ENCODE peak calls at places on chromosomes 6 and 20, in six cellular contexts. E, Y, P, G, W and S are unnamed samples.

GRCh38 chr6:53546256-53546655 is 1.4 kb upstream of the GCLC start:
- DNase-seq in P (peak; percentile 46), Y (no peak), E (no peak), G (no peak), W (no peak), S (no peak)

GRCh38 chr6:170253226-170253909 is 37.5 kb downstream of the DLL1 start:
- DNase-seq in Y (no peak), P (no peak), G (no peak), E (no peak), W (no peak), S (no peak)

GRCh38 chr20:46712056-46712636 is 2.7 kb downstream of the SLC2A10 start:
- DNase-seq in E (no peak), W (no peak), Y (no peak), G (no peak), P (no peak), S (no peak)

GRCh38 chr20:58982406-58983114 is 1.5 kb downstream of the NELFCD start:
- DNase-seq in W (no peak), G (no peak), P (no peak), E (no peak), Y (no peak), S (no peak)

GRCh38 chr6:77536701-77537100 is 73.4 kb upstream of the HTR1B start:
- DNase-seq in G (no peak), E (no peak), W (no peak), Y (no peak), P (no peak), S (no peak)

GRCh38 chr6:45835725-45836437 is 179.8 kb downstream of the CLIC5 start:
- DNase-seq in E (no peak), P (no peak), Y (no peak), G (no peak), W (no peak), S (no peak)

GRCh38 chr6:44966449-44967091 is 361.6 kb upstream of the RUNX2 start:
- DNase-seq in P (peak; percentile 69), E (no peak), Y (peak; percentile 81), W (no peak), G (no peak), S (no peak)

GRCh38 chr6:21098744-21099143 is 494.8 kb upstream of the SOX4 start:
- DNase-seq in G (no peak), P (no peak), Y (no peak), W (no peak), E (no peak), S (no peak)

GRCh38 chr20:54559890-54560289 is 84.5 kb downstream of the DOK5 start:
- DNase-seq in E (no peak), P (no peak), Y (no peak), G (no peak), W (no peak), S (no peak)

GRCh38 chr6:7315684-7316366 is 2.8 kb upstream of the SSR1 start:
- DNase-seq in W (no peak), P (no peak), G (no peak), Y (no peak), E (no peak), S (no peak)

GRCh38 chr20:13249118-13249859 is 28.2 kb downstream of the ISM1 start:
- DNase-seq in Y (no peak), W (no peak), E (no peak), P (no peak), G (no peak), S (no peak)

GRCh38 chr6:4125933-4126864 is 9.2 kb downstream of the ECI2 start:
- DNase-seq in P (peak; percentile 81), Y (peak; percentile 89), W (no peak), G (no peak), E (no peak), S (no peak)

GRCh38 chr6:28001751-28002150 is 44.7 kb downstream of the OR2B6 start:
- DNase-seq in W (no peak), Y (no peak), G (no peak), P (no peak), E (no peak), S (no peak)

GRCh38 chr20:45111799-45112471 is 3.0 kb downstream of the WFDC5 start:
- DNase-seq in Y (no peak), P (no peak), E (no peak), W (no peak), G (peak; percentile 42), S (no peak)
- TF ChIP-seq CTCF in Y (peak; percentile 53), P (peak; percentile 44), E (peak; percentile 30), W (peak; percentile 61), G (peak; percentile 59), S (no peak)

GRCh38 chr6:73797861-73798260 is 101.9 kb downstream of the CD109 start:
- DNase-seq in E (no peak), P (no peak), W (no peak), Y (no peak), G (no peak), S (no peak)

GRCh38 chr6:73800997-73801396 is 105.0 kb downstream of the CD109 start:
- DNase-seq in Y (peak; percentile 43), E (peak; percentile 7), P (no peak), W (no peak), G (no peak), S (no peak)

GRCh38 chr6:73801652-73802268 is 105.8 kb downstream of the CD109 start:
- DNase-seq in E (no peak), P (no peak), W (no peak), Y (no peak), G (no peak), S (no peak)

GRCh38 chr6:73796881-73797280 is 100.9 kb downstream of the CD109 start:
- DNase-seq in E (no peak), W (no peak), G (no peak), P (no peak), Y (no peak), S (no peak)

DNA sequence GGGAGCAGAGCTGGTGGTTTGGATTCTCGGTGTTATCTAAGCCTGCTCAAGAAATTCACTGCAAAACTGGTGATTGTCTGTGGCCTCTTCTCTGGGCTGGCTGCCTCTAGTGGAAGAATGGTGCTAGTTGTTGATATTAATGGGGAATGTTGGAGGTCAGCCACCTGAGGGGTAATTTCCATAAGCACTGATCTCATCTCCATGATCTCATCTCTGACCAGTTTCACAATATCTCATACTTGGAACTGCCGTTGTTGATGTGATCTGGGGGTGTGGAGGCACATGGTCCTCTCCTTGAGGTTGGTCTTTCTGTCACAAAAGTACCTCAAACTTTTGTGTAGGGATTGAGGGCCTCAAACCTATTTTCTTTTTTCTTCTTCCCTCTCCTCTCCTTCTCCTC is 102.6 kb downstream of the CD109 start:
- DNase-seq in W (no peak), G (peak; percentile 57), E (no peak), Y (peak; percentile 87), P (peak; percentile 88), S (peak; percentile 57)
- TF ChIP-seq CTCF in W (peak; percentile 16), G (peak; percentile 27), E (no peak), Y (peak; percentile 48), P (peak; percentile 66), S (peak; percentile 16)

GRCh38 chr6:109237986-109238329 is 142.7 kb downstream of the CEP57L1 start:
- DNase-seq in P (no peak), W (no peak), E (no peak), G (no peak), Y (no peak), S (no peak)

GRCh38 chr6:109235639-109236038 is 140.3 kb downstream of the CEP57L1 start:
- DNase-seq in P (no peak), Y (no peak), G (no peak), W (no peak), E (no peak), S (no peak)

GRCh38 chr6:109237082-109237985 is 142.0 kb downstream of the CEP57L1 start:
- DNase-seq in G (no peak), W (no peak), E (no peak), Y (peak; percentile 40), P (peak; percentile 33), S (no peak)

GRCh38 chr6:109238405-109238804 is 143.1 kb downstream of the CEP57L1 start:
- DNase-seq in E (no peak), P (no peak), W (no peak), Y (no peak), G (no peak), S (no peak)

GRCh38 chr6:109236140-109237081 is 141.1 kb downstream of the CEP57L1 start:
- DNase-seq in E (peak; percentile 74), W (no peak), Y (no peak), G (peak; percentile 23), P (no peak), S (peak; percentile 36)
- TF ChIP-seq CTCF in E (no peak), W (no peak), Y (no peak), G (peak; percentile 41), P (no peak), S (peak; percentile 47)

DNA sequence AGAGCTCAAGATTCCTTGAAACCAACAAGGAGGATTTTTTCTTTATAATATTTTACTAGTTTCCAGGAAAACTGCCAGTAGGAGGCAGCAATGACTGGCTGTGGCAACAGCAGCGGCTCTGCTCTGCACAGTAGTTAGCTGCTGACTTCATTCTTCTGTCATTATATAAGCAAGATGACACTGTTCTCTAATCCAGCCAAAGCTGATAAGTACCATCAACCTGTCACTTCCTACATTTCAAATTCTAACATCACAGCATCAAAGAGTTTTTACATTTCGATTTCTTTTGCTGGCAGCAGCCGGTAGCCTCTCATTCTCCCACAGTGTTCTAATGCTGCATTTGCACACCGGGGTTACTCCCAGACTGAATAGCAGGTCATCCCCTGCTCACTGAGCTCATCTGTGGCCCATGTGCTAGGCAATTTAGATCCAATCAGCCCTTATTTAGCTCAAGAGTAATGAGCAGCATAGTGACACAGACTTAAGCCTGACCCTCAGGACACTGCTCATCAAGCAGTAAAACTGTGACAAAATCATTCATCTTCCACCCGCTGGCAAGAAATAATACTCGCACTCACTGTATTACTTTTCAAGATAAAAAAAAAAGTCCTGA is 67.8 kb downstream of the MMS22L start:
- DNase-seq in Y (peak; percentile 75), G (no peak), P (peak; percentile 50), W (no peak), E (peak; percentile 46), S (no peak)
- TF ChIP-seq CTCF in Y (peak; percentile 61), G (peak; percentile 5), P (peak; percentile 69), W (no peak), E (peak; percentile 23), S (no peak)

GRCh38 chr20:20052074-20052970 is at the start of the genes CFAP61 and CRNKL1:
- DNase-seq in Y (peak; percentile 98), P (peak; percentile 95), G (peak; percentile 91), E (peak; percentile 97), W (peak; percentile 100), S (peak; percentile 95)

GRCh38 chr20:20051767-20052073 is 546 bp downstream of the CRNKL1 start:
- DNase-seq in P (no peak), G (no peak), E (no peak), W (no peak), Y (no peak), S (no peak)
- TF ChIP-seq CTCF in P (no peak), G (no peak), E (no peak), W (no peak), Y (no peak), S (no peak)

GRCh38 chr6:157668690-157669089 is 154.4 kb upstream of the SNX9 start:
- DNase-seq in Y (no peak), E (no peak), G (no peak), P (no peak), W (no peak), S (no peak)

GRCh38 chr6:157670466-157671186 is 152.4 kb upstream of the SNX9 start:
- DNase-seq in P (no peak), Y (peak; percentile 50), W (no peak), G (no peak), E (no peak), S (no peak)

GRCh38 chr6:157668034-157668401 is 155.0 kb upstream of the SNX9 start:
- DNase-seq in G (no peak), W (no peak), P (no peak), Y (no peak), E (no peak), S (no peak)

GRCh38 chr6:157667211-157668033 is 155.6 kb upstream of the SNX9 start:
- DNase-seq in E (peak; percentile 63), P (peak; percentile 53), W (peak; percentile 32), Y (peak; percentile 75), G (peak; percentile 83), S (peak; percentile 74)

GRCh38 chr6:157669747-157670216 is 153.3 kb upstream of the SNX9 start:
- DNase-seq in G (no peak), P (peak; percentile 77), E (peak; percentile 49), Y (peak; percentile 88), W (no peak), S (no peak)
- TF ChIP-seq CTCF in G (no peak), P (peak; percentile 16), E (no peak), Y (peak; percentile 36), W (no peak), S (no peak)